ENCODE peak calls at places on chromosomes 5 and 9, in eight cellular contexts. N is AG09309, I is prostate gland, B is IMR-90, J is fibroblast of lung, X is ovary, S is SJSA1, F is spleen. G is an unnamed sample.

GRCh38 chr5:139649082-139649991 is 1.2 kb downstream of the CXXC5 start:
- DNase-seq in N (no peak), I (no peak), B (no peak), J (no peak), X (no peak), S (no peak), F (peak), G (no peak)

GRCh38 chr5:96048763-96049162 is 87.1 kb upstream of the ELL2 start:
- DNase-seq in N (no peak), I (no peak), B (no peak), J (no peak), X (no peak), S (no peak), F (no peak), G (no peak)

GRCh38 chr9:34437006-34437925 is 21.1 kb downstream of the FAM219A start:
- DNase-seq in N (peak), I (peak), B (peak), J (peak), X (no peak), S (no peak), F (no peak), G (no peak)

GRCh38 chr9:126160854-126161329 is 165.7 kb upstream of the MVB12B start:
- DNase-seq in N (no peak), I (no peak), B (no peak), J (no peak), X (no peak), S (no peak), F (peak), G (no peak)

GRCh38 chr5:119323630-119324000 is 32.2 kb upstream of the TNFAIP8 start:
- DNase-seq in N (no peak), I (peak), B (peak), J (peak), X (no peak), S (no peak), F (no peak), G (no peak)

GRCh38 chr5:122076669-122077450 is 1.2 kb downstream of the LOX start:
- DNase-seq in N (no peak), I (peak), B (peak), J (peak), X (peak), S (peak), F (peak), G (peak)

GRCh38 chr9:21239917-21240316 is at the start of gene IFNA14:
- DNase-seq in N (no peak), I (no peak), B (no peak), J (no peak), X (no peak), S (no peak), F (no peak), G (no peak)

GRCh38 chr9:19940808-19941207 is 152.0 kb upstream of the SLC24A2 start:
- DNase-seq in N (no peak), I (no peak), B (no peak), J (no peak), X (no peak), S (no peak), F (no peak), G (no peak)

GRCh38 chr9:98396236-98396635 is 140.8 kb upstream of the TBC1D2 start:
- DNase-seq in N (no peak), I (no peak), B (no peak), J (no peak), X (no peak), S (no peak), F (no peak), G (no peak)

GRCh38 chr5:171484460-171484899 is 65.0 kb downstream of the FGF18 start:
- DNase-seq in N (no peak), I (no peak), B (no peak), J (peak), X (no peak), S (no peak), F (no peak), G (no peak)

GRCh38 chr9:110048473-110048975 is 159.4 kb downstream of the C9orf152 start:
- DNase-seq in N (no peak), I (peak), B (peak), J (peak), X (peak), S (peak), F (peak), G (peak)

GRCh38 chr9:122370869-122371467 is at the start of gene PTGS1:
- DNase-seq in N (no peak), I (no peak), B (peak), J (peak), X (peak), S (no peak), F (peak), G (no peak)

GRCh38 chr5:35773936-35774335 is 82.8 kb upstream of the IL7R start:
- DNase-seq in N (peak), I (no peak), B (peak), J (peak), X (no peak), S (no peak), F (no peak), G (peak)

GRCh38 chr9:33379666-33380389 is 22.5 kb downstream of the AQP7 start:
- DNase-seq in N (no peak), I (no peak), B (no peak), J (no peak), X (no peak), S (no peak), F (peak), G (no peak)

GRCh38 chr9:76153372-76153771 is 240.9 kb downstream of the RFK start:
- DNase-seq in N (no peak), I (no peak), B (no peak), J (no peak), X (no peak), S (no peak), F (no peak), G (no peak)

GRCh38 chr5:39171647-39172046 is 47.7 kb downstream of the FYB1 start:
- DNase-seq in N (no peak), I (no peak), B (no peak), J (no peak), X (no peak), S (no peak), F (no peak), G (no peak)

GRCh38 chr5:105670586-105670985 is 2000.2 kb downstream of the EFNA5 start:
- DNase-seq in N (no peak), I (no peak), B (no peak), J (no peak), X (no peak), S (no peak), F (no peak), G (no peak)

GRCh38 chr9:1880038-1880565 is 135.0 kb upstream of the SMARCA2 start:
- DNase-seq in N (no peak), I (no peak), B (no peak), J (no peak), X (no peak), S (no peak), F (no peak), G (no peak)

GRCh38 chr5:29462261-29462660 is 1731.2 kb upstream of the CDH6 start:
- DNase-seq in N (no peak), I (no peak), B (no peak), J (no peak), X (no peak), S (no peak), F (no peak), G (no peak)

GRCh38 chr5:111697881-111698757 is 58.9 kb downstream of the NREP start:
- DNase-seq in N (peak), I (no peak), B (peak), J (peak), X (no peak), S (no peak), F (no peak), G (no peak)

GRCh38 chr5:141853895-141854626 is 24.1 kb downstream of the PCDH1 start:
- DNase-seq in N (no peak), I (no peak), B (no peak), J (no peak), X (no peak), S (no peak), F (no peak), G (no peak)

GRCh38 chr5:84197542-84197941 is 187.1 kb downstream of the EDIL3 start:
- DNase-seq in N (no peak), I (no peak), B (no peak), J (no peak), X (no peak), S (no peak), F (no peak), G (no peak)

GRCh38 chr5:125181955-125182354 is 435.5 kb upstream of the ZNF608 start:
- DNase-seq in N (no peak), I (no peak), B (no peak), J (no peak), X (no peak), S (no peak), F (no peak), G (no peak)

GRCh38 chr5:132180134-132180745 is 47.4 kb downstream of the P4HA2 start:
- DNase-seq in N (peak), I (no peak), B (peak), J (peak), X (no peak), S (no peak), F (no peak), G (peak)

GRCh38 chr5:98742395-98743073 is 30.9 kb upstream of the RGMB start:
- DNase-seq in N (no peak), I (no peak), B (no peak), J (no peak), X (no peak), S (no peak), F (no peak), G (no peak)

GRCh38 chr9:115416299-115416698 is 298.3 kb upstream of the TNC start:
- DNase-seq in N (no peak), I (no peak), B (no peak), J (no peak), X (no peak), S (no peak), F (no peak), G (no peak)

GRCh38 chr9:115414561-115414960 is 296.6 kb upstream of the TNC start:
- DNase-seq in N (no peak), I (no peak), B (no peak), J (no peak), X (no peak), S (no peak), F (no peak), G (no peak)

GRCh38 chr9:115413766-115414382 is 295.9 kb upstream of the TNC start:
- DNase-seq in N (no peak), I (no peak), B (no peak), J (no peak), X (no peak), S (no peak), F (no peak), G (no peak)

GRCh38 chr9:115413304-115413703 is 295.3 kb upstream of the TNC start:
- DNase-seq in N (no peak), I (no peak), B (no peak), J (no peak), X (no peak), S (no peak), F (no peak), G (no peak)

DNA sequence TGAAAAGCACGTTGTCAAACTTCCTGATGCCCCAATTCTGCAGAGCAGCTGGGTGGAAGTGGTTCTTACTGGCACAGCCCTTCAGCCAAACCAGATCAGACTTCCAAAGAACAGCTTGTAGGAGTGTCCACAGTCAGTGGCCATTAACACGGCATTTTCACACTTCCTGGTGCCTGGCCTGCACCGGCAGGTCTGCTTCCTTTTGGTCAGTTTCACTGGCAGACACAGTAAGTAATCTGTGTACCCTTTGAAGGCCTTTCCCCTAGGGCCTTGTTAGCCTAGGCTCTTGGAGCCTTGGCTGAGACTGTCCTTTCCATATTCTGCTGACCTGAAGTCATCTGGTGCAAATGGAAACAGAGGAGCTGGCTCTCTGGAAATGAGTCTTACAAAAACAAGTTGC is 297.5 kb upstream of the TNC start:
- DNase-seq in N (no peak), I (no peak), B (no peak), J (no peak), X (no peak), S (no peak), F (no peak), G (no peak)
- H3K4me3 ChIP-seq in N (no peak), I (no peak), B (no peak), J (no peak), X (no peak), S (no peak), F (no peak), G (no peak)

DNA sequence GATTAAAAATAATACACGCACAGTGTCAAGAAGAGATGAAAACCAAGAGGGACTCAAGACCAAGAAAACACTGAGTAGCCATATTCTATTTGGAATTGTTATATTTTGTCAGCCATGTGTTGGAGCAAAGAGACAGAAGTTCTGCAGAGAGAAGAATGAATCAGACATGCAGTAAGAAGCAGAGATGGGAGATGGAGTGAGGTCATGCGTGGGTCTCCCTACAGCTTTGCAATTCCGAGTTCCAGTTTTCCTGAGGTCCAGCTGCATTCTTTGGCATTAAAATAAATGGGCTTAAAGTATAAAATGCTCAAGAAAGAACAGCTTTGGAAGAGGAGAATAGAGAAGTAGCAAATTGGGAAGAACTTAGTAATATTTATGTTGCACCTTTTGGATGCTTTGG is 361.6 kb downstream of the NPR3 start:
- DNase-seq in N (no peak), I (no peak), B (peak), J (no peak), X (no peak), S (no peak), F (no peak), G (no peak)
- H3K4me3 ChIP-seq in N (no peak), I (no peak), B (no peak), J (no peak), X (no peak), S (no peak), F (no peak), G (no peak)

DNA sequence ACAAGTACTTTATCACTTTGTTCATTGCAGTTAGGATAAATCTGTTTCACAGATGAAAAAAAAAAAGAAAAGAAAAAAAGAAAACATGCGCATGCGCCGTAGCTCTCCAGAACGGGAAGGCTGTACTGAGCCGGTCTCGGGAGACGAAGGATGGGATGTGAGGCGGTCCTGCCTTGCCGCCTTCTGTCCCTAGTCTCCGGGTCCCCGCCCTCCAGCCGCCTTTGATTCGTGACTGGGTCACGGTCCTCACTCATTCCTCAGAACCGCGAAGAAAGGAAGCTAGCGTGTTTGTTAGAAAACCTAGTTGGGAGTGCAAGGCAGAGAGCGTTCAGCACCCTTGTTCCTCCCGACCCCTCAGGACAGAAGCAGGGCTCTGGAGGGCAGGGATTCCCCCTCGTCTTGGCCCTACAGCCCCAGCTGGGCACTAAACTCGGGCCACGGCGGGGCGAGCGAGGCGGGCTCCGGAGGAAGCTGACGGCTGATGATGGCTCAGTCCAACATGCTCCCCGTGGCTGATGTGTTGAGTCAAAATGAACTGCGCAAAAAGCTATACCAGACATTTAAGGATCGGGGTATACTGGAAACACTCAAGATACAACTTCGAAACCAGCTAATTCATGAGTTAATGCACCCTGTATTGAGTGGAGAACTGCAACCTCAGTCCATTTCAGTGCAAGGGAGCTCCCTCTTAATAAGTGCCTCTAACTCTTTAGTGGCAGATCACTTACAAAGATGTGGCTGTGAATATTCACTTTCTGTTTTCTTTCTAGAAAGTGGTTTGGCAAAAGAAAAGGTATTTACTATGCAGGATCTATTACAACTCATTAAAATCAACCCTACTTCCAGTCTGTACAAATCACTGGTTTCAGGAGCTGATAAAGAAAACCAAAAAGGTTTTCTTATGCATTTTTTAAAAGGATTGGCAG is 40.0 kb downstream of the CPLANE1 start:
- DNase-seq in N (no peak), I (no peak), B (peak), J (peak), X (no peak), S (no peak), F (no peak), G (no peak)
- H3K4me3 ChIP-seq in N (peak), I (no peak), B (peak), J (peak), X (no peak), S (no peak), F (no peak), G (peak)

GRCh38 chr9:105399117-105399516 is 48.7 kb upstream of the FSD1L start:
- DNase-seq in N (no peak), I (no peak), B (no peak), J (no peak), X (no peak), S (no peak), F (no peak), G (no peak)

GRCh38 chr9:105401651-105402050 is 46.2 kb upstream of the FSD1L start:
- DNase-seq in N (no peak), I (no peak), B (peak), J (peak), X (no peak), S (no peak), F (no peak), G (peak)

GRCh38 chr9:105406369-105406768 is 41.5 kb upstream of the FSD1L start:
- DNase-seq in N (no peak), I (no peak), B (no peak), J (no peak), X (no peak), S (no peak), F (no peak), G (no peak)

GRCh38 chr9:105405514-105406131 is 42.2 kb upstream of the FSD1L start:
- DNase-seq in N (no peak), I (no peak), B (peak), J (no peak), X (no peak), S (peak), F (no peak), G (peak)

DNA sequence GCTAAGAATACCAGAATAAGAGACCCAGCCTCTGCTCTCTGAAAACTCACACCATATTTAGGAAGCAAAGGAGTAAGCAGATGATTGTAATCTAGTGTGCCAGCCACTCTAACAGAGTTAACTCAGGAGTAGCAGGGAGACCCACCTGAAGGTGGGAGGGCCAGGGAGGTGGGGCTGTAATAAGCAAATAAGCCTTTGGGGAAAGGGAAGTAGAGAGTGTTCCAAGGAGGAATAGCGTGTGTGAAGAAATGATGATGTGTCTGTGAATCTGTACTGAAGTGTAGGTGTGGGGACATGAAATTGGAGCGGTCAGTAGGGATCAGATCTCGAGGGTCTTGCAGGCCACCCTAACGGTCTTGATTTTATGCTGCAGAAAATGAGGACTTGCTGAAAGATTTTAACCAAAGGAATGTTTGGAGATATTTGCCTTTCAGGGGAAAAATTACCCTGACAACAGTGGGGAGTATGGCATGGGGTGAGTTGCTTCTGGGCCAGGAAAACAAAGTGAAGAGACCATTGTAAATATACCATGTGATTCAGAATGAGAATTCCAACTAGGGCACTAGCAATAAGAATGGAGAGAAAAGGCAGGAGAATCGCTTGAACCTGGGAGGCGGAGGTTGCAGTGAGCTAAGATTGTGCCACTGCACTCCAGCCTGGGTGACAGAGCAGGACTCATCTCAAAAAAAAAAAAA is 44.1 kb upstream of the FSD1L start:
- DNase-seq in N (no peak), I (no peak), B (no peak), J (no peak), X (no peak), S (no peak), F (no peak), G (no peak)
- H3K4me3 ChIP-seq in N (no peak), I (no peak), B (no peak), J (no peak), X (no peak), S (no peak), F (no peak), G (no peak)

DNA sequence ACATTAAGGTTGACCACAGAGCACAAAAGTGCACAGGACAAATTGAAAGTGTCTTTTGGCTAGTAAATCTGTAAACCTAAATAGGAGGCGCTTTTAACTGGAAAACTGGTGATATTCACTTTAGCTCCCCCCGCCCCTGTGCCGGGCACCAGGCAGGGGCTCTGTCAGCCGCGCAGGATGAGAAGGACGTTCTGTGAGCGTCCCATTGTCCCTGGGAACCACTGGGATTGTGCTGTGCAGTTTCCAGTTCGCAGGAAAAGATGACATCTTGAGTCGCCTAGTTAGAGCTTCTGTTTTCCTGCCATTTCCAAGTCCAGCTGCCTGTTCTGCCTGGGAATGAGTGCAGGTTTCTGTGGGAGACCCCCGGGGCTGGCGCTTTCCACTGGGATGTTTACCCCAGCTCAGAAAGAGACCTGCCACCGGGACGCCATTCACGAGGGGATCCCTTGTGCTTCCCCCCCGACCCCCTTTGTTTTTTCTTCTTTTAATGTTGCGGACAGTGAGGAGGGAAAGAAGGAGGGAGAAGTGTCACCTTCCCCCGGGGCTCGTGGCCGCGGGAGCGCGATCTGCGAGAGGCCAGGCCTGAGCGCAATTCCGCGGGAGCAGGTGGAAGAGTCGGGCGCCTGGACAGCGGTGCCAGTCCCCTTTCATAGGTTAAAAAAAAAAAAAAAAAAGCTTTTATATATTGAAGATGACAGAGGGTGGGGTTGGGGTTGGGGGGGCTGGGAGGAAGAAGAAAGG is 121.5 kb downstream of the RMI1 start:
- DNase-seq in N (no peak), I (no peak), B (no peak), J (no peak), X (no peak), S (no peak), F (no peak), G (no peak)
- H3K4me3 ChIP-seq in N (no peak), I (no peak), B (no peak), J (no peak), X (no peak), S (no peak), F (no peak), G (no peak)

GRCh38 chr9:137462396-137463193 is 3.5 kb upstream of the NSMF start:
- DNase-seq in N (no peak), I (no peak), B (no peak), J (no peak), X (peak), S (no peak), F (no peak), G (no peak)
- H3K4me3 ChIP-seq in N (no peak), I (no peak), B (no peak), J (no peak), X (no peak), S (no peak), F (no peak), G (no peak)

GRCh38 chr5:159061186-159061796 is 38.4 kb downstream of the EBF1 start:
- DNase-seq in N (no peak), I (no peak), B (peak), J (peak), X (peak), S (peak), F (no peak), G (peak)
- H3K4me3 ChIP-seq in N (peak), I (no peak), B (peak), J (no peak), X (peak), S (peak), F (no peak), G (no peak)

G was measured in skeletal muscle cell.